ENCODE peak calls at places on chromosomes 12 and 14, in nine cellular contexts. A is frontal cortex; Q is activated CD4-positive, alpha-beta T cell treated with anti-CD3 and anti-CD28 coated beads for 48 hours; R is naive thymus-derived CD4-positive, alpha-beta T cell; D is HT1080; C is cerebellum; O is HEK293T; Z is T follicular helper cell; G is AG09309. J is an unnamed sample.

GRCh38 chr14:54669759-54670630 is 103.1 kb downstream of the SAMD4A start:
- DNase-seq in G (no peak), A (no peak), C (no peak), O (no peak), D (peak; percentile 89), R (no peak), Q (peak; percentile 12), Z (no peak), J (no peak)

GRCh38 chr14:93729993-93730392 is 58.3 kb downstream of the PRIMA1 start:
- DNase-seq in Q (no peak), G (no peak), O (no peak), C (no peak), R (no peak), D (peak; percentile 62), A (peak; percentile 70), Z (no peak), J (no peak)

GRCh38 chr14:23327947-23328744 is 6.9 kb downstream of the PABPN1 start:
- DNase-seq in Q (peak; percentile 77), D (peak; percentile 53), A (peak; percentile 82), C (peak; percentile 81), O (peak; percentile 69), R (peak; percentile 49), G (peak; percentile 44), Z (peak; percentile 50), J (peak; percentile 51)

GRCh38 chr12:39972119-39972518 is 133.8 kb downstream of the SLC2A13 start:
- DNase-seq in D (no peak), Z (no peak), C (no peak), Q (no peak), A (no peak), R (no peak), G (peak; percentile 3), O (no peak), J (no peak)

GRCh38 chr12:4439736-4440135 is 5.9 kb downstream of the FGF6 start:
- DNase-seq in R (no peak), D (no peak), Q (no peak), O (no peak), Z (no peak), C (no peak), G (no peak), A (no peak), J (no peak)

GRCh38 chr14:23033801-23034497 is 751 bp downstream of the PSMB5 start:
- DNase-seq in R (no peak), G (no peak), D (no peak), Q (no peak), O (no peak), C (no peak), Z (no peak), A (no peak), J (no peak)

GRCh38 chr14:37625597-37626595 is 30.5 kb downstream of the TTC6 start:
- DNase-seq in D (no peak), O (no peak), Q (no peak), R (no peak), A (no peak), G (no peak), Z (no peak), C (no peak), J (no peak)

GRCh38 chr14:94337274-94337673 is 14.1 kb upstream of the SERPINA6 start:
- DNase-seq in O (no peak), A (no peak), G (no peak), D (peak; percentile 65), R (no peak), Z (no peak), Q (peak; percentile 27), C (no peak), J (no peak)

GRCh38 chr12:51785906-51786305 is 62.6 kb downstream of the FIGNL2 start:
- DNase-seq in Z (no peak), R (no peak), D (no peak), A (no peak), G (no peak), O (no peak), Q (no peak), C (no peak), J (no peak)

GRCh38 chr12:108837239-108837638 is 20.1 kb downstream of the SSH1 start:
- DNase-seq in Z (no peak), G (no peak), R (no peak), D (no peak), Q (no peak), O (no peak), C (no peak), A (no peak), J (no peak)

GRCh38 chr12:72271741-72272661 is at the start of gene TRHDE:
- DNase-seq in G (no peak), D (no peak), O (peak; percentile 67), A (peak; percentile 24), Q (no peak), Z (no peak), C (peak; percentile 63), R (no peak), J (no peak)

GRCh38 chr12:69329669-69330428 is 18.3 kb upstream of the LYZ start:
- DNase-seq in D (no peak), A (no peak), G (no peak), Z (peak; percentile 20), R (peak; percentile 66), Q (peak; percentile 11), C (no peak), O (no peak), J (no peak)

GRCh38 chr12:24945039-24945438 is 3.9 kb downstream of the BCAT1 start:
- DNase-seq in Q (no peak), Z (no peak), D (no peak), C (no peak), R (no peak), G (no peak), A (no peak), O (no peak), J (no peak)

GRCh38 chr12:52837781-52838736 is 3.9 kb upstream of the KRT79 start:
- DNase-seq in G (no peak), A (no peak), R (no peak), Q (no peak), D (no peak), O (no peak), Z (no peak), C (no peak), J (no peak)

GRCh38 chr12:50764861-50765324 is 992 bp downstream of the ATF1 start:
- DNase-seq in R (peak; percentile 58), Z (peak; percentile 40), G (no peak), D (peak; percentile 51), Q (peak; percentile 59), A (peak; percentile 35), O (no peak), C (peak; percentile 64), J (peak; percentile 45)

GRCh38 chr12:108653082-108653516 is 19.4 kb upstream of the SELPLG start:
- DNase-seq in C (no peak), D (no peak), R (no peak), G (no peak), Z (no peak), O (no peak), Q (no peak), A (no peak), J (no peak)

GRCh38 chr12:58757422-58757821 is 162.9 kb downstream of the LRIG3 start:
- DNase-seq in R (no peak), C (no peak), A (no peak), G (peak; percentile 75), D (peak; percentile 73), Z (no peak), Q (no peak), O (no peak), J (no peak)

GRCh38 chr14:74698471-74698870 is 14.4 kb downstream of the AREL1 start:
- DNase-seq in Q (no peak), Z (no peak), G (no peak), A (no peak), D (no peak), R (no peak), C (no peak), O (no peak), J (no peak)

GRCh38 chr12:92147491-92147890 is 1.8 kb upstream of the BTG1 start:
- DNase-seq in O (no peak), Q (no peak), G (no peak), R (no peak), C (no peak), Z (no peak), A (no peak), D (no peak), J (no peak)

GRCh38 chr14:62436256-62436655 is 609.0 kb downstream of the KCNH5 start:
- DNase-seq in G (no peak), O (no peak), C (no peak), Q (no peak), A (no peak), D (peak; percentile 28), R (no peak), Z (no peak), J (no peak)

GRCh38 chr14:90691627-90692026 is 124.6 kb downstream of the TTC7B start:
- DNase-seq in D (no peak), C (no peak), Q (no peak), O (no peak), G (no peak), Z (no peak), R (no peak), A (no peak), J (no peak)

GRCh38 chr12:101697930-101698781 is 716 bp downstream of the CHPT1 start:
- DNase-seq in C (peak; percentile 47), Q (peak; percentile 11), A (peak; percentile 45), R (no peak), D (peak; percentile 32), G (no peak), Z (no peak), O (peak; percentile 18), J (no peak)

GRCh38 chr12:107917912-107918800 is 143.7 kb downstream of the ASCL4 start:
- DNase-seq in D (no peak), Q (no peak), C (peak; percentile 74), R (no peak), O (peak; percentile 49), G (no peak), Z (no peak), A (peak; percentile 56), J (no peak)

GRCh38 chr12:51270847-51271518 is 768 bp upstream of the SMAGP start:
- DNase-seq in C (no peak), G (peak; percentile 65), O (no peak), Z (no peak), D (peak; percentile 91), A (peak; percentile 29), Q (no peak), R (no peak), J (no peak)

GRCh38 chr14:105485720-105486332 is 860 bp upstream of the CRIP1 start:
- DNase-seq in O (peak; percentile 46), Q (peak; percentile 65), D (no peak), C (no peak), G (no peak), Z (no peak), R (no peak), A (no peak), J (no peak)

GRCh38 chr14:88546621-88547385 is 8.0 kb downstream of the PTPN21 start:
- DNase-seq in Z (no peak), D (no peak), Q (no peak), O (no peak), G (no peak), A (no peak), C (no peak), R (no peak), J (no peak)

GRCh38 chr14:60350366-60350720 is 101.3 kb downstream of the PPM1A start:
- DNase-seq in A (no peak), Z (no peak), R (no peak), D (no peak), Q (no peak), G (no peak), O (peak; percentile 18), C (no peak), J (no peak)

GRCh38 chr12:107329569-107330324 is 236.4 kb upstream of the CRY1 start:
- DNase-seq in D (no peak), R (no peak), A (no peak), O (no peak), Z (no peak), Q (no peak), C (no peak), G (no peak), J (no peak)

GRCh38 chr12:124441443-124442190 is 125.8 kb downstream of the NCOR2 start:
- DNase-seq in G (peak; percentile 89), O (no peak), A (no peak), D (peak; percentile 97), Z (no peak), C (no peak), Q (no peak), R (no peak), J (no peak)

GRCh38 chr12:70364695-70365397 is 1.2 kb upstream of the KCNMB4 start:
- DNase-seq in Q (no peak), Z (no peak), D (no peak), O (peak; percentile 7), C (no peak), G (no peak), A (no peak), R (no peak), J (no peak)

J was measured in effector CD8-positive, alpha-beta T cell.